ENCODE peak calls at places on chromosomes 12 and 14, in ten cellular contexts. L is adrenal gland, P is SJCRH30, M is RWPE2, F is PC-3, I is spleen, Y is body of pancreas, A is iPS DF 6.9, V is pancreas, R is neural progenitor cell. J is an unnamed sample.

GRCh38 chr12:122943196-122943595 is 23.1 kb downstream of the ABCB9 start:
- DNase-seq in M (no peak), V (no peak), F (peak; percentile 40), Y (no peak), P (no peak), L (no peak), I (no peak), R (no peak), A (no peak), J (no peak)

GRCh38 chr14:95815226-95815690 is 61.4 kb upstream of the TUNAR start:
- DNase-seq in R (peak; percentile 25), L (no peak), A (no peak), Y (no peak), V (no peak), F (no peak), M (no peak), P (no peak), I (no peak), J (no peak)

GRCh38 chr12:52202361-52203078 is 10.7 kb upstream of the KRT80 start:
- DNase-seq in R (no peak), M (peak; percentile 47), V (no peak), A (no peak), L (no peak), F (no peak), P (peak; percentile 62), Y (peak; percentile 21), I (peak; percentile 75), J (no peak)

GRCh38 chr14:29712586-29712985 is 215.1 kb downstream of the PRKD1 start:
- DNase-seq in M (no peak), L (no peak), P (no peak), R (no peak), V (no peak), Y (no peak), F (no peak), A (no peak), I (no peak), J (no peak)

GRCh38 chr14:92726135-92726932 is 22.1 kb downstream of the LGMN start:
- DNase-seq in V (peak; percentile 45), F (peak; percentile 88), Y (peak; percentile 90), M (peak; percentile 95), A (no peak), P (no peak), I (no peak), L (peak; percentile 87), R (no peak), J (peak; percentile 23)

GRCh38 chr12:70660620-70661219 is 23.5 kb upstream of the PTPRB start:
- DNase-seq in V (no peak), I (no peak), F (peak; percentile 82), R (no peak), P (peak; percentile 53), L (no peak), A (no peak), M (no peak), Y (no peak), J (no peak)

GRCh38 chr14:90490727-90491050 is 93.9 kb downstream of the CALM1 start:
- DNase-seq in L (no peak), M (peak; percentile 29), I (no peak), P (no peak), R (no peak), V (no peak), Y (no peak), F (no peak), A (no peak), J (no peak)

GRCh38 chr14:105913861-105914260 is 387.5 kb downstream of the TMEM121 start:
- DNase-seq in M (peak; percentile 16), R (no peak), P (no peak), A (no peak), L (no peak), V (no peak), Y (no peak), F (no peak), I (peak; percentile 56), J (no peak)

GRCh38 chr12:106174876-106175275 is 36.1 kb upstream of the NUAK1 start:
- DNase-seq in Y (no peak), R (no peak), F (no peak), M (no peak), I (no peak), V (no peak), A (no peak), L (no peak), P (no peak), J (no peak)

GRCh38 chr12:67394600-67394999 is 125.4 kb downstream of the CAND1 start:
- DNase-seq in P (peak; percentile 85), F (no peak), V (peak; percentile 50), A (no peak), M (peak; percentile 68), I (no peak), R (peak; percentile 45), Y (peak; percentile 72), L (peak; percentile 69), J (no peak)

GRCh38 chr14:78697341-78697740 is 527.2 kb downstream of the NRXN3 start:
- DNase-seq in R (peak; percentile 31), L (no peak), P (no peak), I (no peak), Y (no peak), F (peak; percentile 56), M (no peak), V (no peak), A (peak; percentile 5), J (no peak)

GRCh38 chr14:71773900-71774481 is 158.2 kb upstream of the RGS6 start:
- DNase-seq in F (no peak), L (no peak), A (no peak), Y (no peak), R (no peak), M (no peak), P (no peak), I (no peak), V (no peak), J (no peak)

GRCh38 chr12:131077931-131078391 is 124.3 kb downstream of the ADGRD1 start:
- DNase-seq in I (no peak), V (no peak), A (no peak), M (no peak), L (peak; percentile 5), R (no peak), F (no peak), Y (no peak), P (no peak), J (no peak)

GRCh38 chr14:89312937-89313336 is 104.1 kb downstream of the FOXN3 start:
- DNase-seq in R (no peak), L (no peak), A (no peak), I (no peak), P (no peak), F (no peak), Y (no peak), M (no peak), V (no peak), J (no peak)
- H3K4me3 ChIP-seq in R (no peak overlapping the region), L (no peak overlapping the region), A (no peak overlapping the region), I (no peak overlapping the region), P (no peak overlapping the region), F (no peak overlapping the region), Y (no peak overlapping the region), M (no peak overlapping the region), V (no peak overlapping the region), J (no peak overlapping the region)

GRCh38 chr14:70770490-70770889 is 38.8 kb downstream of the MAP3K9 start:
- DNase-seq in L (no peak), R (no peak), F (peak; percentile 86), V (no peak), A (no peak), M (peak; percentile 90), I (no peak), Y (no peak), P (no peak), J (no peak)
- H3K4me1 ChIP-seq in L (no peaks in the 10 kb centered on the region), R (peaks cover 13% of the 10 kb centered on the region), F (peaks cover 11% of the 10 kb centered on the region), V (no peaks in the 10 kb centered on the region), A (peaks cover 6% of the 10 kb centered on the region), M (peaks cover 44% of the 10 kb centered on the region), I (peaks cover 9% of the 10 kb centered on the region), Y (no peaks in the 10 kb centered on the region), P (no peaks in the 10 kb centered on the region), J (no peaks in the 10 kb centered on the region)

DNA sequence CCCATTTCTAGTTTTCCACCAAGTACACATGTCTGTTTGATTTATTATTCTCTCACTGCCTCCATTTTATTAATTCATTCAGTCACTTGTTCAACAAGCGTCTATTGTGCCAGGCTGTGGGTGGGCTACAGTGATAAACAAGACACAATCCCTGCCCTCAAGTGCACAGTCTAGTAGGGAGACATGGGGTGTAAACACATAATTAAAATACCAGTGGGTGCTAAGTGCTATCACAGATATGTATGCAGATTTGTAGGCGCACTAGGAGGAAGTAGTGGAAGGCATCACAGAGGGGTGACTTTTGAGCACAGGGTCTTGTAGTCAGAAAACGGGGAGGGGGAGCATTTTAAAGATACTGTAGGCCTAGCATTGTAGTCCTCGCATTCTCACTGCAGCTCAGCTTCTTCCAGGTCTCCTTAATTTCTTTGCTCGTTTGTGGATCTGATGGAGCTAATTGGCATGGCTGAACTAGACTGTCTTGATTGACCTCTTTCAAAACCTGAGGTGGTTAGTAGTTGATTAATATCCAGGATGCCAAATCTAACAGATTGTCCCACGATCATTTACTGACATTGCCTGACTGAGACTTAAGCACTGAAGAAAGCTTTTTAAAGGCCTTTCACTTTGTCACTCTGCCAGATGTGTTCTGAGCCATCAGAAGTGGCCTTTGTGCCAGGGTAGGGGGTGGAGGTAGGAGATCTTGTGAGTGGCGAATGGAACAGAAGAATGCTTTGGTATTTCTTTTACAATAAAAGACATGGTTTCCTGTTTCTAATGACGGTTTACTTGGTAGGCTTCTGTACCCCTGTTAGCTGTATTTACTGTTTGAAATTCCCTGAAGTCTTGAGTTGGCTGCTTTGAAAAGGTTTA is 116.9 kb downstream of the DIP2B start:
- DNase-seq in R (peak; percentile 73), Y (peak; percentile 43), M (no peak), V (peak; percentile 12), P (no peak), L (no peak), A (no peak), I (no peak), F (no peak), J (no peak)
- H3K27ac ChIP-seq in R (peak overlapping the region; percentile 93), Y (peak overlapping the region; percentile 33), M (peak overlapping the region; percentile 99), V (peak overlapping the region; percentile 14), P (no peak overlapping the region), L (peak overlapping the region; percentile 11), A (no peak overlapping the region), I (peak overlapping the region; percentile 60), F (peak overlapping the region; percentile 70), J (no peak overlapping the region)

GRCh38 chr14:101470266-101470665 is 91.0 kb upstream of the DIO3 start:
- DNase-seq in V (no peak), P (no peak), F (no peak), R (no peak), L (no peak), I (peak; percentile 39), A (no peak), Y (no peak), M (peak; percentile 64), J (no peak)

GRCh38 chr14:101471723-101472517 is 89.4 kb upstream of the DIO3 start:
- DNase-seq in V (no peak), L (no peak), F (no peak), A (no peak), M (no peak), R (no peak), I (peak; percentile 51), Y (no peak), P (no peak), J (no peak)

GRCh38 chr14:101473795-101474562 is 87.3 kb upstream of the DIO3 start:
- DNase-seq in M (peak; percentile 48), Y (no peak), F (no peak), L (no peak), I (peak; percentile 47), P (no peak), A (no peak), V (no peak), R (no peak), J (no peak)

GRCh38 chr14:101473045-101473729 is 88.1 kb upstream of the DIO3 start:
- DNase-seq in P (no peak), A (no peak), L (no peak), R (peak; percentile 62), M (peak; percentile 50), V (no peak), I (peak; percentile 44), Y (no peak), F (no peak), J (no peak)

GRCh38 chr14:101472518-101472849 is 88.8 kb upstream of the DIO3 start:
- DNase-seq in R (no peak), V (no peak), A (no peak), I (peak; percentile 7), Y (no peak), P (no peak), L (no peak), M (no peak), F (no peak), J (no peak)
- H3K4me3 ChIP-seq in R (no peak overlapping the region), V (no peak overlapping the region), A (no peak overlapping the region), I (no peak overlapping the region), Y (no peak overlapping the region), P (no peak overlapping the region), L (no peak overlapping the region), M (no peak overlapping the region), F (no peak overlapping the region), J (no peak overlapping the region)